ENCODE peak calls at places on chromosomes 11 and 22, in seven cellular contexts. One of them, this sample, is unnamed.

GRCh38 chr11:71333473-71333872 is 81.1 kb upstream of the SHANK2 start:
- DNase-seq in activated gamma-delta T cell treated with anti-CD3 and anti-CD28 coated beads, Interleukin-2, amount 50 U/mL, for 16 hours: no peak
- DNase-seq in occipital lobe: no peak
- DNase-seq in AG09309: no peak
- DNase-seq in uterus: no peak
- DNase-seq in glomerular endothelial cell: no peak
- DNase-seq in NCI-H2227 treated with DMSO at 0.1 percent for 48 hours: no peak
- DNase-seq in this sample: no peak

GRCh38 chr11:67558084-67558772 is 25.4 kb upstream of the GSTP1 start:
- DNase-seq in occipital lobe: no peak
- DNase-seq in NCI-H2227 treated with DMSO at 0.1 percent for 48 hours: no peak
- DNase-seq in uterus: no peak
- DNase-seq in activated gamma-delta T cell treated with anti-CD3 and anti-CD28 coated beads, Interleukin-2, amount 50 U/mL, for 16 hours: no peak
- DNase-seq in glomerular endothelial cell: no peak
- DNase-seq in AG09309: no peak
- DNase-seq in this sample: no peak

GRCh38 chr11:81222491-81222890 is 1511.2 kb downstream of the FAM181B start:
- DNase-seq in occipital lobe: no peak
- DNase-seq in AG09309: no peak
- DNase-seq in activated gamma-delta T cell treated with anti-CD3 and anti-CD28 coated beads, Interleukin-2, amount 50 U/mL, for 16 hours: no peak
- DNase-seq in uterus: no peak
- DNase-seq in glomerular endothelial cell: no peak
- DNase-seq in NCI-H2227 treated with DMSO at 0.1 percent for 48 hours: no peak
- DNase-seq in this sample: no peak

GRCh38 chr11:124762624-124763155 is 600 bp upstream of the ESAM start:
- DNase-seq in activated gamma-delta T cell treated with anti-CD3 and anti-CD28 coated beads, Interleukin-2, amount 50 U/mL, for 16 hours: no peak
- DNase-seq in AG09309: no peak
- DNase-seq in occipital lobe: no peak
- DNase-seq in NCI-H2227 treated with DMSO at 0.1 percent for 48 hours: no peak
- DNase-seq in glomerular endothelial cell: no peak
- DNase-seq in uterus: no peak
- DNase-seq in this sample: no peak

GRCh38 chr11:120122921-120123683 is 14.8 kb downstream of the TRIM29 start:
- DNase-seq in occipital lobe: no peak
- DNase-seq in glomerular endothelial cell: no peak
- DNase-seq in uterus: no peak
- DNase-seq in NCI-H2227 treated with DMSO at 0.1 percent for 48 hours: no peak
- DNase-seq in AG09309: no peak
- DNase-seq in activated gamma-delta T cell treated with anti-CD3 and anti-CD28 coated beads, Interleukin-2, amount 50 U/mL, for 16 hours: no peak
- DNase-seq in this sample: no peak

GRCh38 chr11:18056561-18057181 is 10.6 kb upstream of the TPH1 start:
- DNase-seq in glomerular endothelial cell: no peak
- DNase-seq in occipital lobe: no peak
- DNase-seq in AG09309: no peak
- DNase-seq in activated gamma-delta T cell treated with anti-CD3 and anti-CD28 coated beads, Interleukin-2, amount 50 U/mL, for 16 hours: no peak
- DNase-seq in uterus: no peak
- DNase-seq in NCI-H2227 treated with DMSO at 0.1 percent for 48 hours: no peak
- DNase-seq in this sample: no peak

GRCh38 chr11:58222730-58223129 is 6.0 kb downstream of the OR10Q1 start:
- DNase-seq in NCI-H2227 treated with DMSO at 0.1 percent for 48 hours: no peak
- DNase-seq in AG09309: no peak
- DNase-seq in occipital lobe: no peak
- DNase-seq in activated gamma-delta T cell treated with anti-CD3 and anti-CD28 coated beads, Interleukin-2, amount 50 U/mL, for 16 hours: no peak
- DNase-seq in glomerular endothelial cell: no peak
- DNase-seq in uterus: no peak
- DNase-seq in this sample: no peak

GRCh38 chr11:69683764-69684333 is 8.7 kb upstream of the LTO1 start:
- DNase-seq in occipital lobe: no peak
- DNase-seq in glomerular endothelial cell: no peak
- DNase-seq in NCI-H2227 treated with DMSO at 0.1 percent for 48 hours: no peak
- DNase-seq in AG09309: no peak
- DNase-seq in uterus: no peak
- DNase-seq in activated gamma-delta T cell treated with anti-CD3 and anti-CD28 coated beads, Interleukin-2, amount 50 U/mL, for 16 hours: no peak
- DNase-seq in this sample: no peak

GRCh38 chr11:14067686-14068085 is 105.2 kb downstream of the SPON1 start:
- DNase-seq in NCI-H2227 treated with DMSO at 0.1 percent for 48 hours: no peak
- DNase-seq in occipital lobe: no peak
- DNase-seq in uterus: no peak
- DNase-seq in AG09309: no peak
- DNase-seq in glomerular endothelial cell: no peak
- DNase-seq in activated gamma-delta T cell treated with anti-CD3 and anti-CD28 coated beads, Interleukin-2, amount 50 U/mL, for 16 hours: no peak
- DNase-seq in this sample: no peak

GRCh38 chr11:113148076-113148475 is 166.3 kb upstream of the TTC12 start:
- DNase-seq in NCI-H2227 treated with DMSO at 0.1 percent for 48 hours: no peak
- DNase-seq in AG09309: no peak
- DNase-seq in occipital lobe: no peak
- DNase-seq in glomerular endothelial cell: no peak
- DNase-seq in uterus: no peak
- DNase-seq in activated gamma-delta T cell treated with anti-CD3 and anti-CD28 coated beads, Interleukin-2, amount 50 U/mL, for 16 hours: no peak
- DNase-seq in this sample: no peak

GRCh38 chr11:133306019-133306418 is 226.3 kb downstream of the OPCML start:
- DNase-seq in uterus: no peak
- DNase-seq in AG09309: no peak
- DNase-seq in glomerular endothelial cell: no peak
- DNase-seq in occipital lobe: no peak
- DNase-seq in NCI-H2227 treated with DMSO at 0.1 percent for 48 hours: no peak
- DNase-seq in activated gamma-delta T cell treated with anti-CD3 and anti-CD28 coated beads, Interleukin-2, amount 50 U/mL, for 16 hours: no peak
- DNase-seq in this sample: no peak

GRCh38 chr11:19026862-19027261 is 33.7 kb downstream of the MRGPRX2 start:
- DNase-seq in occipital lobe: no peak
- DNase-seq in AG09309: no peak
- DNase-seq in NCI-H2227 treated with DMSO at 0.1 percent for 48 hours: no peak
- DNase-seq in glomerular endothelial cell: no peak
- DNase-seq in uterus: no peak
- DNase-seq in activated gamma-delta T cell treated with anti-CD3 and anti-CD28 coated beads, Interleukin-2, amount 50 U/mL, for 16 hours: no peak
- DNase-seq in this sample: no peak

GRCh38 chr11:29255401-29255800 is 761.4 kb downstream of the KCNA4 start:
- DNase-seq in activated gamma-delta T cell treated with anti-CD3 and anti-CD28 coated beads, Interleukin-2, amount 50 U/mL, for 16 hours: no peak
- DNase-seq in glomerular endothelial cell: no peak
- DNase-seq in NCI-H2227 treated with DMSO at 0.1 percent for 48 hours: no peak
- DNase-seq in AG09309: no peak
- DNase-seq in occipital lobe: no peak
- DNase-seq in uterus: no peak
- DNase-seq in this sample: no peak

GRCh38 chr22:36442506-36443197 is 38.8 kb downstream of the TXN2 start:
- DNase-seq in activated gamma-delta T cell treated with anti-CD3 and anti-CD28 coated beads, Interleukin-2, amount 50 U/mL, for 16 hours: no peak
- DNase-seq in glomerular endothelial cell: no peak
- DNase-seq in NCI-H2227 treated with DMSO at 0.1 percent for 48 hours: no peak
- DNase-seq in uterus: no peak
- DNase-seq in occipital lobe: no peak
- DNase-seq in AG09309: no peak
- DNase-seq in this sample: no peak

GRCh38 chr11:2309251-2310072 is 7.6 kb downstream of the TSPAN32 start:
- DNase-seq in glomerular endothelial cell: no peak
- DNase-seq in NCI-H2227 treated with DMSO at 0.1 percent for 48 hours: no peak
- DNase-seq in activated gamma-delta T cell treated with anti-CD3 and anti-CD28 coated beads, Interleukin-2, amount 50 U/mL, for 16 hours: no peak
- DNase-seq in AG09309: no peak
- DNase-seq in occipital lobe: no peak
- DNase-seq in uterus: no peak
- DNase-seq in this sample: no peak

GRCh38 chr11:128783513-128783912 is 83.6 kb downstream of the KCNJ1 start:
- DNase-seq in NCI-H2227 treated with DMSO at 0.1 percent for 48 hours: no peak
- DNase-seq in activated gamma-delta T cell treated with anti-CD3 and anti-CD28 coated beads, Interleukin-2, amount 50 U/mL, for 16 hours: no peak
- DNase-seq in AG09309: no peak
- DNase-seq in glomerular endothelial cell: no peak
- DNase-seq in occipital lobe: no peak
- DNase-seq in uterus: no peak
- DNase-seq in this sample: no peak

GRCh38 chr11:76798202-76798581 is 15.0 kb downstream of the TSKU start:
- DNase-seq in glomerular endothelial cell: no peak
- DNase-seq in activated gamma-delta T cell treated with anti-CD3 and anti-CD28 coated beads, Interleukin-2, amount 50 U/mL, for 16 hours: no peak
- DNase-seq in uterus: no peak
- DNase-seq in AG09309: no peak
- DNase-seq in NCI-H2227 treated with DMSO at 0.1 percent for 48 hours: no peak
- DNase-seq in occipital lobe: no peak
- DNase-seq in this sample: no peak

GRCh38 chr22:46596819-46597218 is 23.4 kb upstream of the GRAMD4 start:
- DNase-seq in activated gamma-delta T cell treated with anti-CD3 and anti-CD28 coated beads, Interleukin-2, amount 50 U/mL, for 16 hours: no peak
- DNase-seq in occipital lobe: no peak
- DNase-seq in NCI-H2227 treated with DMSO at 0.1 percent for 48 hours: no peak
- DNase-seq in AG09309: no peak
- DNase-seq in uterus: no peak
- DNase-seq in glomerular endothelial cell: no peak
- DNase-seq in this sample: no peak

GRCh38 chr11:122769126-122769780 is 69.0 kb upstream of the CRTAM start:
- DNase-seq in activated gamma-delta T cell treated with anti-CD3 and anti-CD28 coated beads, Interleukin-2, amount 50 U/mL, for 16 hours: no peak
- DNase-seq in occipital lobe: no peak
- DNase-seq in glomerular endothelial cell: no peak
- DNase-seq in AG09309: no peak
- DNase-seq in NCI-H2227 treated with DMSO at 0.1 percent for 48 hours: no peak
- DNase-seq in uterus: no peak
- DNase-seq in this sample: no peak

GRCh38 chr11:131824766-131825165 is 454.4 kb downstream of the NTM start:
- DNase-seq in uterus: no peak
- DNase-seq in occipital lobe: no peak
- DNase-seq in AG09309: peak
- DNase-seq in glomerular endothelial cell: no peak
- DNase-seq in activated gamma-delta T cell treated with anti-CD3 and anti-CD28 coated beads, Interleukin-2, amount 50 U/mL, for 16 hours: no peak
- DNase-seq in NCI-H2227 treated with DMSO at 0.1 percent for 48 hours: no peak
- DNase-seq in this sample: no peak

GRCh38 chr11:109885006-109885405 is 208.2 kb upstream of the ZC3H12C start:
- DNase-seq in activated gamma-delta T cell treated with anti-CD3 and anti-CD28 coated beads, Interleukin-2, amount 50 U/mL, for 16 hours: no peak
- DNase-seq in AG09309: no peak
- DNase-seq in glomerular endothelial cell: no peak
- DNase-seq in NCI-H2227 treated with DMSO at 0.1 percent for 48 hours: no peak
- DNase-seq in occipital lobe: no peak
- DNase-seq in uterus: no peak
- DNase-seq in this sample: no peak

GRCh38 chr11:5910521-5910920 is 17.5 kb downstream of the OR52E5 start:
- DNase-seq in activated gamma-delta T cell treated with anti-CD3 and anti-CD28 coated beads, Interleukin-2, amount 50 U/mL, for 16 hours: no peak
- DNase-seq in uterus: no peak
- DNase-seq in AG09309: no peak
- DNase-seq in NCI-H2227 treated with DMSO at 0.1 percent for 48 hours: no peak
- DNase-seq in glomerular endothelial cell: no peak
- DNase-seq in occipital lobe: no peak
- DNase-seq in this sample: no peak

GRCh38 chr11:64148200-64148916 is 17.6 kb downstream of the MACROD1 start:
- DNase-seq in NCI-H2227 treated with DMSO at 0.1 percent for 48 hours: peak
- DNase-seq in occipital lobe: peak
- DNase-seq in uterus: peak
- DNase-seq in glomerular endothelial cell: peak
- DNase-seq in AG09309: peak
- DNase-seq in activated gamma-delta T cell treated with anti-CD3 and anti-CD28 coated beads, Interleukin-2, amount 50 U/mL, for 16 hours: peak
- DNase-seq in this sample: peak

GRCh38 chr11:798093-798713 is at the start of gene SLC25A22:
- DNase-seq in activated gamma-delta T cell treated with anti-CD3 and anti-CD28 coated beads, Interleukin-2, amount 50 U/mL, for 16 hours: peak
- DNase-seq in uterus: peak
- DNase-seq in NCI-H2227 treated with DMSO at 0.1 percent for 48 hours: peak
- DNase-seq in AG09309: no peak
- DNase-seq in occipital lobe: peak
- DNase-seq in glomerular endothelial cell: no peak
- DNase-seq in this sample: peak

GRCh38 chr11:35747638-35748037 is 85.1 kb downstream of the TRIM44 start:
- DNase-seq in AG09309: no peak
- DNase-seq in uterus: no peak
- DNase-seq in occipital lobe: no peak
- DNase-seq in activated gamma-delta T cell treated with anti-CD3 and anti-CD28 coated beads, Interleukin-2, amount 50 U/mL, for 16 hours: no peak
- DNase-seq in glomerular endothelial cell: no peak
- DNase-seq in NCI-H2227 treated with DMSO at 0.1 percent for 48 hours: peak
- DNase-seq in this sample: no peak

This sample was measured in activated T-helper 9 cell treated with anti-CD3 and anti-CD28 coated beads, Interleukin-2, amount 50 U/mL, for 16 hours.